ENCODE peak calls at places on chromosomes 7 and 10, in four cellular contexts. U is CD4-positive, alpha-beta memory T cell; M is body of pancreas; A is sigmoid colon. P is an unnamed sample.

GRCh38 chr7:150686030-150686626 is 622 bp downstream of the GIMAP2 start:
- DNase-seq in U (no peak), M (no peak), A (no peak), P (peak; percentile 7)

GRCh38 chr7:28685660-28686417 is 272.3 kb downstream of the TRIL start:
- DNase-seq in U (no peak), M (peak; percentile 95), A (peak; percentile 98), P (peak; percentile 92)

GRCh38 chr10:5951167-5951711 is 26.1 kb downstream of the IL15RA start:
- DNase-seq in U (no peak), M (no peak), A (peak; percentile 80), P (no peak)

GRCh38 chr7:50791921-50792341 is 9.2 kb upstream of the GRB10 start:
- DNase-seq in U (no peak), M (no peak), A (no peak), P (no peak)

GRCh38 chr10:77898323-77899079 is 28.1 kb downstream of the DLG5 start:
- DNase-seq in U (no peak), M (no peak), A (no peak), P (no peak)

GRCh38 chr7:601573-602340 is 82.1 kb upstream of the PDGFA start:
- DNase-seq in U (peak; percentile 80), M (no peak), A (peak; percentile 69), P (no peak)

GRCh38 chr7:130865408-130866236 is 131.6 kb upstream of the KLF14 start:
- DNase-seq in U (no peak), M (no peak), A (no peak), P (no peak)

GRCh38 chr10:4280481-4281206 is 495.6 kb upstream of the KLF6 start:
- DNase-seq in U (no peak), M (no peak), A (no peak), P (peak; percentile 79)

GRCh38 chr10:60978287-60979115 is 34.5 kb upstream of the RHOBTB1 start:
- DNase-seq in U (no peak), M (peak; percentile 32), A (no peak), P (no peak)

GRCh38 chr10:109866995-109867635 is 56.2 kb downstream of the XPNPEP1 start:
- DNase-seq in U (no peak), M (no peak), A (no peak), P (no peak)

GRCh38 chr7:146926833-146927232 is 810.2 kb downstream of the CNTNAP2 start:
- DNase-seq in U (no peak), M (no peak), A (no peak), P (no peak)

GRCh38 chr7:121107923-121108498 is 119.5 kb downstream of the CPED1 start:
- DNase-seq in U (peak; percentile 56), M (no peak), A (no peak), P (no peak)

GRCh38 chr10:112904000-112904399 is 46.0 kb upstream of the TCF7L2 start:
- DNase-seq in U (no peak), M (no peak), A (no peak), P (no peak)

GRCh38 chr10:14302035-14302434 is 28.7 kb downstream of the FRMD4A start:
- DNase-seq in U (no peak), M (no peak), A (no peak), P (peak; percentile 21)

GRCh38 chr7:85230623-85231022 is 43.8 kb upstream of the SEMA3D start:
- DNase-seq in U (no peak), M (no peak), A (no peak), P (no peak)

GRCh38 chr10:112774808-112775207 is 175.2 kb upstream of the TCF7L2 start:
- DNase-seq in U (no peak), M (no peak), A (no peak), P (no peak)

GRCh38 chr10:100186253-100186780 is 488 bp upstream of the ERLIN1 start:
- DNase-seq in U (no peak), M (peak; percentile 29), A (peak; percentile 72), P (peak; percentile 43)

GRCh38 chr10:59072038-59072437 is 104.4 kb upstream of the PHYHIPL start:
- DNase-seq in U (no peak), M (no peak), A (no peak), P (no peak)

GRCh38 chr10:125824736-125825135 is 1.4 kb downstream of the BCCIP start:
- DNase-seq in U (no peak), M (no peak), A (no peak), P (no peak)

GRCh38 chr10:32942081-32942480 is 15.9 kb downstream of the ITGB1 start:
- DNase-seq in U (no peak), M (no peak), A (no peak), P (no peak)

GRCh38 chr10:84783386-84783785 is 455.0 kb downstream of the CCSER2 start:
- DNase-seq in U (no peak), M (peak; percentile 25), A (no peak), P (peak; percentile 36)

GRCh38 chr7:100477871-100478248 is 1.2 kb downstream of the TSC22D4 start:
- DNase-seq in U (no peak), M (no peak), A (no peak), P (no peak)

GRCh38 chr10:43258032-43258921 is 8.6 kb downstream of the RASGEF1A start:
- DNase-seq in U (no peak), M (no peak), A (no peak), P (no peak)

GRCh38 chr10:29191674-29192073 is 97.2 kb upstream of the LYZL1 start:
- DNase-seq in U (no peak), M (no peak), A (no peak), P (no peak)

GRCh38 chr10:48249763-48250351 is 24.6 kb downstream of the FRMPD2 start:
- DNase-seq in U (no peak), M (no peak), A (no peak), P (no peak)

GRCh38 chr10:48253970-48254657 is 20.4 kb downstream of the FRMPD2 start:
- DNase-seq in U (no peak), M (no peak), A (peak; percentile 24), P (peak; percentile 65)

GRCh38 chr10:48252354-48252650 is 22.2 kb downstream of the FRMPD2 start:
- DNase-seq in U (no peak), M (no peak), A (peak; percentile 17), P (no peak)

GRCh38 chr10:48251152-48251524 is 23.4 kb downstream of the FRMPD2 start:
- DNase-seq in U (no peak), M (no peak), A (peak; percentile 20), P (no peak)

DNA sequence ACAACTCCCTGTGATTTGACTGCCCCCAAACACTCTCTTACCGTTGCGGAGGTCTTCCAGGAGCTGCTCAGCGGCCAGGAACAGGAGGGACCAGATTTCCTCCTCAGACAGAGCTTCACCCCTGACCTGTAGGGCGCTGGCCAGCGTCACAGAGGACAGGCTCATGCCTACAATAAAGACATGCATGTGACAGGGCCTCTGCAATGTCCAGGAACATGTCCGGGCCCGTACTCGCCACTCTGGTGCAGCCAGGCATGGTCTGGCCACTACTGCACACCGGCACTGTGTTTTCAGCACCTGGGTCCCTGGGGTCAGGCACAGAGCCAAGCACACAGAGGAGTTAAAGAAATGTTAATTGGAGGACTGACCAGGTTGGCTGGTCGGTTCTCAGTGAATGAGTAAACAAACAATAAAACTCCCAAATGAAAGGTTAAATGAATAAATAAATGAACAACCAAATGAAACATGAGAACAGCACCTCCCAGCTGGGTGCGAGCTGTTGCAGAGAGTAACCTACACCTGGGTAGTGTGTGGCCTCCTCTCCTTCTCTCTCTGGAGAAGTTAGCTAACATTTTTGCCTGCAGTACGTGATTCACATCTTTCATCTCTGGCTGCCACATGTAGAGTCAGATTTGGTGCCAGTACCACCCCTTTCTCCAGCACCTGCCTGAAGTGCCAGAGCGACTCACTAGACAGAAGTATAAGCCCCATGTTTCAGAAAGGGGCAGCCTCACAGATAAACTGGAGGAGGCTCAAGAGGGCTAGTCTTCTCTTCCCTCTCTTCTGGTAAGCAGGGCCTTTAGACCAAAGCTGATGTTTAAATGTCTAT is 22.8 kb downstream of the FRMPD2 start:
- DNase-seq in U (no peak), M (peak; percentile 31), A (peak; percentile 56), P (no peak)
- H3K27ac ChIP-seq in U (no peak overlapping the region), M (peak overlapping the region; percentile 37), A (no peak overlapping the region), P (no peak overlapping the region)

DNA sequence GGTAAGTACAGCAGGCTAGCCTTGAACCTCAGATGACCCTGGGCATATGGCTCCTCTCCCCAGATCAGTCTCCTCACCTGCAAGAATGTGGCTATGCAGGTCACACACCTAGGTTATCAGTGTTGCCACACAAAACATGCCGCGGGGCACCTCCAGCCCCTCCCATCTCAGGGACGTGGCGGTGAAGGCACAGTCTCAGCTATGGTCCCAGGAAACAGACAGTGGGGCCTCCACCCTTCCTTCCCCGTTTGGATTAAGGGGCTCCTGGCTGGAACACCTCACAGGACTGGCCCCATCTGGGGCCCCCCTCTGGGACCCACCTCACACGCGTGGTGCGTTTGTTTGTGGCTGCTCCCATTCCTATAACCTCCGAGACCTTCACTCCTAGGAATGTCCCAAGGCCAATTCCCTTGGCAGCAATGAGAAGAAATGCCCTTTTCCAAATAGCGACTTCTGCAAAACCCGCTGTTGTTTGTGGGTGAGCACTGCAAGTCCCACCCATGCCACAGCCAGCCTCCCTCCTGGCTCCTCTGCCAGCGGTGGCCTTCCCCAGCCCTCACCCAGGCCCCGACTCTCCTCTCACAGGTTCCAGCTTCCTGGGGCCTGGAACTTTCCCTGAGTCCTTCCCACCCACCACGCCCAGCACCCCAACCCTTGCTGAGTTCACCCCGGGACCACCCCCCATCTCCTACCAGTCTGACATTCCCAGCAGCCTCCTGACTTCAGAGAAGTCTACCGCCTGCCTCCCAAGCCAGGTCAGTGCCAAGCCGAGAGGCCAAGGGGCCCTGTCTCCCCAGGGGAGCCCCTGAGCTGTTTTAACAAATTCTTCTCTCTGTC is 17.1 kb downstream of the ZMIZ2 start:
- DNase-seq in U (no peak), M (no peak), A (no peak), P (no peak)
- H3K36me3 ChIP-seq in U (peaks cover 64% of the 10 kb centered on the region), M (peaks cover 12% of the 10 kb centered on the region), A (peaks cover 57% of the 10 kb centered on the region), P (peaks cover 63% of the 10 kb centered on the region)

GRCh38 chr7:151796871-151797270 is 80.0 kb downstream of the PRKAG2 start:
- DNase-seq in U (no peak), M (no peak), A (no peak), P (peak; percentile 50)

GRCh38 chr7:151796091-151796870 is 80.6 kb downstream of the PRKAG2 start:
- DNase-seq in U (no peak), M (no peak), A (peak; percentile 80), P (peak; percentile 81)

GRCh38 chr7:151794508-151795167 is 82.3 kb downstream of the PRKAG2 start:
- DNase-seq in U (no peak), M (no peak), A (peak; percentile 62), P (no peak)

GRCh38 chr7:151793991-151794507 is 82.9 kb downstream of the PRKAG2 start:
- DNase-seq in U (no peak), M (no peak), A (no peak), P (no peak)

GRCh38 chr7:151795168-151795754 is 81.7 kb downstream of the PRKAG2 start:
- DNase-seq in U (peak; percentile 41), M (no peak), A (peak; percentile 62), P (no peak)
- H3K27me3 ChIP-seq in U (no peaks in the 10 kb centered on the region), M (no peaks in the 10 kb centered on the region), A (no peaks in the 10 kb centered on the region), P (no peaks in the 10 kb centered on the region)

DNA sequence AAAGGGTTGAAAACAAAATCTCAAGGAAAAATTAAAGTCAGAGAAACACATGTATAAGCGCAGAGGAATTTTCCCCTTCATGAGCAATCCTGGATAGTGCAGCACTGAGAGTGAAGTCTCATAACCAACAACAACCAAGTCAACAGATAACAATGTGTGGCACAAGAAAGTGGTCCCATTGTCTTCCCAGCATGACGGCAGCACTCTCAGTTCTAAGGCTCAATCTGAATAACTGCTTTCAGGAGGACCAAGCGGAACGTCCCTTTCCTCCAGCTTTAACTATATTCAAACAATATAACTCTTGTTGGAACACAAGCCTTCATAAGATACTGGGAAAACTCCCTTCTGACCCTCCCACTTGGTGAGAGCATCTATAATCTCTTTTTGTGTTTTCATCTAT is 137.9 kb downstream of the RAPGEF5 start:
- DNase-seq in U (no peak), M (no peak), A (no peak), P (no peak)
- H3K27ac ChIP-seq in U (no peak overlapping the region), M (no peak overlapping the region), A (peak overlapping the region; percentile 63), P (no peak overlapping the region)

P was measured in SJSA1.